ENCODE peak calls at places on chromosomes 11 and 22, in six cellular contexts. W is activated CD4-positive, alpha-beta memory T cell treated with anti-CD3 and anti-CD28 coated beads for 36 hours; D is DMS153; U is bronchial epithelial cell; Y is pulmonary artery endothelial cell; T is HS-27A. J is an unnamed sample.

GRCh38 chr11:18312012-18312411 is 9.9 kb downstream of the HPS5 start:
- DNase-seq in W (no peak), Y (no peak), U (peak), T (no peak), D (no peak), J (peak)

GRCh38 chr22:31143038-31143437 is 2.7 kb upstream of the PLA2G3 start:
- DNase-seq in D (no peak), W (no peak), Y (no peak), T (no peak), U (no peak), J (no peak)

GRCh38 chr11:120256178-120256577 is 16.2 kb downstream of the POU2F3 start:
- DNase-seq in D (no peak), T (no peak), U (no peak), W (no peak), Y (no peak), J (no peak)

GRCh38 chr22:41524283-41524682 is 20.0 kb downstream of the POLR3H start:
- DNase-seq in D (no peak), Y (no peak), T (no peak), U (no peak), W (no peak), J (no peak)

GRCh38 chr22:37905534-37906363 is at the start of gene MICALL1:
- DNase-seq in T (peak), D (peak), Y (no peak), U (peak), W (peak), J (peak)

GRCh38 chr11:131883332-131883731 is 512.9 kb downstream of the NTM start:
- DNase-seq in Y (no peak), U (no peak), W (no peak), D (no peak), T (no peak), J (no peak)

GRCh38 chr22:44096736-44097135 is 72.6 kb downstream of the PARVB start:
- DNase-seq in U (no peak), T (no peak), W (no peak), D (no peak), Y (no peak), J (no peak)

GRCh38 chr11:67409261-67409666 is 5.4 kb downstream of the TBC1D10C start:
- DNase-seq in U (no peak), D (no peak), Y (no peak), T (no peak), W (peak), J (no peak)

GRCh38 chr11:86138958-86139357 is 70.1 kb upstream of the PICALM start:
- DNase-seq in T (no peak), W (peak), D (no peak), U (no peak), Y (no peak), J (no peak)

GRCh38 chr11:62125316-62125715 is 1.5 kb downstream of the INCENP start:
- DNase-seq in U (peak), W (no peak), D (no peak), T (no peak), Y (no peak), J (no peak)

GRCh38 chr11:119520400-119520799 is 97.4 kb upstream of the THY1 start:
- DNase-seq in T (no peak), U (no peak), W (no peak), D (peak), Y (no peak), J (no peak)

GRCh38 chr22:23124611-23125511 is 16.9 kb downstream of the RSPH14 start:
- DNase-seq in U (no peak), W (no peak), T (no peak), Y (no peak), D (no peak), J (no peak)

GRCh38 chr11:128522943-128523518 is 64.3 kb downstream of the ETS1 start:
- DNase-seq in U (no peak), W (peak), D (no peak), Y (no peak), T (no peak), J (no peak)

GRCh38 chr11:416051-416756 is 1.4 kb upstream of the SIGIRR start:
- DNase-seq in T (no peak), D (no peak), U (no peak), Y (no peak), W (no peak), J (no peak)

GRCh38 chr11:64036081-64037026 is 623 bp downstream of the FLRT1 start:
- DNase-seq in W (no peak), Y (no peak), D (no peak), U (no peak), T (no peak), J (peak)

GRCh38 chr11:10498022-10498400 is 42.9 kb downstream of the AMPD3 start:
- DNase-seq in D (no peak), Y (no peak), U (no peak), W (no peak), T (no peak), J (no peak)

GRCh38 chr11:125952973-125953372 is 7.1 kb downstream of the VSIG10L2 start:
- DNase-seq in T (no peak), D (no peak), U (no peak), W (no peak), Y (no peak), J (no peak)

J was measured in stromal cell of bone marrow.